ENCODE peak calls at places on chromosomes 16 and 17, in ten cellular contexts. S is aorta; W is NCI-H1105; E is non-pigmented ciliary epithelial cell; O is activated T-helper 1 cell treated with anti-CD3 and anti-CD28 coated beads, Interleukin-12 subunit alpha, Interleukin-12 subunit beta, Interleukin-2, Interleukin-4 antibody, amounts not matched to agents 30 ng/mL and 10 ng/mL and 1 ng/mL, durations not matched to agents 14 hours and 24 hours and 36 hours; M is dorsolateral prefrontal cortex; K is kidney glomerular epithelial cell; G is body of pancreas; Y is RWPE1; I is RCC 7860. D is an unnamed sample.
A peak's percentile ranks its signal among the peaks of the same experiment; 100 is the strongest.

GRCh38 chr17:47896672-47897490 is 845 bp downstream of the SP2 start:
- DNase-seq in S (no peak), W (no peak), E (no peak), O (no peak), M (no peak), K (no peak), G (no peak), Y (no peak), I (no peak), D (no peak)

GRCh38 chr16:66619036-66619435 is 14.5 kb downstream of the CMTM3 start:
- DNase-seq in S (no peak), W (no peak), E (no peak), O (no peak), M (no peak), K (no peak), G (no peak), Y (peak; percentile 8), I (no peak), D (no peak)

GRCh38 chr16:67666032-67666537 is 465 bp downstream of the ENKD1 start:
- DNase-seq in S (no peak), W (no peak), E (no peak), O (no peak), M (no peak), K (no peak), G (peak; percentile 70), Y (no peak), I (no peak), D (no peak)

GRCh38 chr16:10343124-10343760 is 42.6 kb upstream of the ATF7IP2 start:
- DNase-seq in S (no peak), W (no peak), E (no peak), O (no peak), M (no peak), K (no peak), G (no peak), Y (no peak), I (no peak), D (no peak)

GRCh38 chr17:16954541-16954940 is 17.4 kb downstream of the TNFRSF13B start:
- DNase-seq in S (no peak), W (no peak), E (no peak), O (no peak), M (no peak), K (no peak), G (no peak), Y (no peak), I (no peak), D (no peak)

GRCh38 chr17:72976971-72977767 is 115.3 kb downstream of the SLC39A11 start:
- DNase-seq in S (peak; percentile 75), W (no peak), E (peak; percentile 82), O (no peak), M (no peak), K (peak; percentile 61), G (peak; percentile 65), Y (peak; percentile 28), I (peak; percentile 94), D (peak; percentile 77)

GRCh38 chr17:82978765-82979349 is 100.6 kb upstream of the METRNL start:
- DNase-seq in S (peak; percentile 62), W (no peak), E (no peak), O (no peak), M (no peak), K (no peak), G (no peak), Y (no peak), I (no peak), D (no peak)

GRCh38 chr17:48998557-48999440 is 1.6 kb downstream of the IGF2BP1 start:
- DNase-seq in S (no peak), W (no peak), E (no peak), O (no peak), M (no peak), K (no peak), G (no peak), Y (no peak), I (no peak), D (no peak)

GRCh38 chr16:21023509-21024202 is 123.1 kb downstream of the LYRM1 start:
- DNase-seq in S (no peak), W (no peak), E (no peak), O (no peak), M (no peak), K (no peak), G (no peak), Y (no peak), I (no peak), D (no peak)

GRCh38 chr16:57284206-57284951 is at the start of gene PLLP:
- DNase-seq in S (no peak), W (peak; percentile 30), E (no peak), O (peak; percentile 24), M (peak; percentile 17), K (peak; percentile 34), G (peak; percentile 66), Y (peak; percentile 68), I (peak; percentile 11), D (peak; percentile 55)

GRCh38 chr17:64974750-64975317 is 55.6 kb upstream of the LRRC37A3 start:
- DNase-seq in S (no peak), W (no peak), E (no peak), O (no peak), M (no peak), K (no peak), G (no peak), Y (no peak), I (no peak), D (peak; percentile 20)

GRCh38 chr17:2011421-2012371 is 13.4 kb downstream of the RTN4RL1 start:
- DNase-seq in S (peak; percentile 75), W (peak; percentile 3), E (no peak), O (no peak), M (no peak), K (no peak), G (peak; percentile 68), Y (peak; percentile 67), I (no peak), D (no peak)

D was measured in SW480.